ENCODE peak calls at places on chromosomes 13 and 19, in seven cellular contexts. V is adrenal gland; R is stimulated activated naive CD8-positive, alpha-beta T cell treated with anti-CD3 and anti-CD28 coated beads, Interleukin-15, amount 100 ng/mL, for 72 hours; D is H54; G is stimulated activated CD4-positive, alpha-beta T cell treated with anti-CD3 and anti-CD28 coated beads, TNF-alpha, amount 100 ng/mL, for 48 hours; M is T-cell; Z is lower leg skin. X is an unnamed sample.
A peak's percentile ranks its signal among the peaks of the same experiment; 100 is the strongest.

GRCh38 chr19:4583961-4584669 is 24.6 kb upstream of the SEMA6B start:
- DNase-seq in R (no peak), V (peak; percentile 66), D (no peak), G (no peak), Z (no peak), M (no peak), X (no peak)

GRCh38 chr19:2952953-2953481 is 8.2 kb upstream of the ZNF77 start:
- DNase-seq in R (no peak), M (no peak), Z (no peak), V (no peak), G (no peak), D (no peak), X (no peak)

GRCh38 chr19:48061401-48062344 is 17.8 kb upstream of the CABP5 start:
- DNase-seq in R (no peak), V (no peak), M (no peak), D (no peak), G (no peak), Z (no peak), X (no peak)

GRCh38 chr13:108086678-108087077 is 128.7 kb downstream of the LIG4 start:
- DNase-seq in Z (no peak), M (no peak), G (no peak), R (no peak), V (no peak), D (no peak), X (no peak)

GRCh38 chr13:34611678-34612077 is 330.4 kb upstream of the NBEA start:
- DNase-seq in Z (no peak), M (no peak), D (no peak), V (no peak), G (no peak), R (no peak), X (no peak)

GRCh38 chr13:35953537-35954206 is 177.5 kb downstream of the DCLK1 start:
- DNase-seq in M (no peak), D (peak; percentile 8), V (peak; percentile 59), R (no peak), Z (peak; percentile 94), G (no peak), X (peak; percentile 65)

GRCh38 chr13:80361883-80362327 is 21.0 kb upstream of the SPRY2 start:
- DNase-seq in Z (no peak), G (no peak), D (no peak), V (no peak), M (no peak), R (no peak), X (no peak)

GRCh38 chr19:10695401-10696398 is 5.5 kb upstream of the QTRT1 start:
- DNase-seq in M (peak; percentile 85), Z (peak; percentile 97), R (peak; percentile 91), G (peak; percentile 88), V (peak; percentile 96), D (peak; percentile 76), X (peak; percentile 75)

GRCh38 chr19:50870417-50871089 is 2.7 kb upstream of the KLK2 start:
- DNase-seq in M (no peak), R (peak; percentile 54), G (peak; percentile 13), D (no peak), V (no peak), Z (no peak), X (no peak)

GRCh38 chr13:102965802-102966201 is 100.4 kb downstream of the SLC10A2 start:
- DNase-seq in R (no peak), G (no peak), M (no peak), D (no peak), V (no peak), Z (no peak), X (no peak)

GRCh38 chr19:57351867-57352266 is 796 bp downstream of the ZNF304 start:
- DNase-seq in M (no peak), Z (no peak), G (no peak), R (no peak), V (no peak), D (no peak), X (no peak)

GRCh38 chr19:53511933-53512374 is 26.0 kb upstream of the ZNF331 start:
- DNase-seq in R (peak; percentile 55), G (peak; percentile 40), M (peak; percentile 50), Z (peak; percentile 87), V (peak; percentile 74), D (peak; percentile 84), X (peak; percentile 18)

GRCh38 chr13:44576396-44577235 is 486 bp upstream of the TSC22D1 start:
- DNase-seq in D (no peak), V (no peak), M (peak; percentile 41), G (peak; percentile 27), Z (peak; percentile 88), R (peak; percentile 24), X (no peak)

GRCh38 chr13:47853236-47853635 is 147.8 kb downstream of the SUCLA2 start:
- DNase-seq in R (no peak), M (no peak), Z (no peak), D (no peak), V (no peak), G (no peak), X (no peak)

GRCh38 chr19:41219924-41220567 is 1.0 kb downstream of the AXL start:
- DNase-seq in Z (peak; percentile 91), G (no peak), D (no peak), R (no peak), V (no peak), M (no peak), X (peak; percentile 46)

GRCh38 chr19:38319421-38320258 is at the start of gene KCNK6:
- DNase-seq in R (peak; percentile 35), Z (peak; percentile 92), D (no peak), V (no peak), M (peak; percentile 36), G (peak; percentile 28), X (no peak)

GRCh38 chr19:28847468-28847867 is 365.5 kb downstream of the UQCRFS1 start:
- DNase-seq in Z (peak; percentile 42), V (no peak), M (no peak), R (no peak), G (no peak), D (peak; percentile 26), X (no peak)

GRCh38 chr19:10352764-10353671 is 13.6 kb upstream of the ICAM3 start:
- DNase-seq in V (peak; percentile 89), M (no peak), Z (no peak), D (no peak), G (no peak), R (no peak), X (peak; percentile 27)

GRCh38 chr13:102441085-102441484 is 39.2 kb upstream of the FGF14 start:
- DNase-seq in D (no peak), G (no peak), M (no peak), R (no peak), Z (no peak), V (no peak), X (no peak)

GRCh38 chr19:6065685-6066365 is 44.5 kb downstream of the RFX2 start:
- DNase-seq in V (peak; percentile 26), G (peak; percentile 28), M (peak; percentile 28), Z (peak; percentile 87), D (no peak), R (peak; percentile 40), X (no peak)

GRCh38 chr19:610801-611505 is 21.3 kb downstream of the HCN2 start:
- DNase-seq in G (peak; percentile 50), R (peak; percentile 62), D (peak; percentile 91), Z (no peak), V (peak; percentile 80), M (peak; percentile 68), X (no peak)

GRCh38 chr13:48600374-48601364 is 53.1 kb upstream of the CYSLTR2 start:
- DNase-seq in V (peak; percentile 67), D (no peak), R (no peak), G (no peak), Z (no peak), M (no peak), X (no peak)

GRCh38 chr13:113186061-113186900 is 22.2 kb downstream of the PCID2 start:
- DNase-seq in G (no peak), V (no peak), R (peak; percentile 39), M (no peak), Z (no peak), D (no peak), X (no peak)

GRCh38 chr19:51651216-51651846 is 4.7 kb upstream of the SIGLEC14 start:
- DNase-seq in G (no peak), M (no peak), R (no peak), Z (no peak), V (peak; percentile 38), D (no peak), X (no peak)